ENCODE peak calls at places on chromosomes 4 and X, in nine cellular contexts. H is stimulated activated CD4-positive, alpha-beta T cell treated with anti-CD3 and anti-CD28 coated beads, Interleukin-4, amount 100 ng/mL, for 24 hours; F is HT-29; U is ureter; I is NCI-H345; R is Caco-2; A is astrocyte of the cerebellum; P is GM23338; X is activated CD4-positive, alpha-beta T cell treated with anti-CD3 and anti-CD28 coated beads, Interleukin-2, amount 10 ng/mL, durations not matched to agents 7 days and 5 days. B is an unnamed sample.
A peak's percentile ranks its signal among the peaks of the same experiment; 100 is the strongest.

GRCh38 chr4:86500527-86500926 is 93.6 kb upstream of the PTPN13 start:
- DNase-seq in R (no peak), P (no peak), I (no peak), U (no peak), X (no peak), F (peak; percentile 52), A (no peak), H (no peak), B (peak; percentile 71)

GRCh38 chr4:166143227-166143626 is 270.2 kb downstream of the TLL1 start:
- DNase-seq in I (no peak), U (no peak), P (no peak), X (peak; percentile 6), R (no peak), H (peak; percentile 11), F (no peak), A (peak; percentile 28), B (peak; percentile 45)

GRCh38 chr4:73816814-73817213 is 19.7 kb upstream of the CXCL6 start:
- DNase-seq in P (no peak), U (no peak), F (peak; percentile 70), I (no peak), H (no peak), X (no peak), A (peak; percentile 65), R (no peak), B (peak; percentile 89)

GRCh38 chr4:48255130-48255958 is 14.3 kb downstream of the TEC start:
- DNase-seq in I (peak; percentile 49), A (no peak), U (no peak), H (no peak), P (peak; percentile 13), R (peak; percentile 51), X (no peak), F (no peak), B (no peak)

GRCh38 chr4:104425003-104425402 is 69.7 kb downstream of the CXXC4 start:
- DNase-seq in H (no peak), U (no peak), R (no peak), F (no peak), P (no peak), X (no peak), I (no peak), A (no peak), B (no peak)

GRCh38 chrX:120350458-120351138 is 11.3 kb upstream of the ATP1B4 start:
- DNase-seq in H (no peak), A (no peak), U (no peak), I (no peak), R (no peak), P (no peak), F (no peak), X (no peak), B (no peak)

GRCh38 chrX:101785142-101785541 is 125.5 kb upstream of the ARMCX2 start:
- DNase-seq in X (no peak), H (no peak), P (no peak), R (no peak), F (no peak), I (no peak), U (no peak), A (no peak), B (no peak)

GRCh38 chr4:84681488-84682274 is 98.8 kb downstream of the CDS1 start:
- DNase-seq in U (no peak), H (no peak), F (peak; percentile 60), X (peak; percentile 23), R (no peak), I (no peak), P (no peak), A (peak; percentile 76), B (peak; percentile 40)

GRCh38 chrX:131441033-131441432 is 102.8 kb upstream of the OR13H1 start:
- DNase-seq in P (no peak), I (no peak), A (no peak), F (peak; percentile 81), X (no peak), H (no peak), R (no peak), U (no peak), B (peak; percentile 41)

GRCh38 chr4:11463707-11464106 is 35.0 kb upstream of the HS3ST1 start:
- DNase-seq in X (no peak), H (no peak), R (no peak), U (no peak), I (no peak), A (no peak), P (no peak), F (no peak), B (no peak)

GRCh38 chrX:47112316-47112954 is 32.1 kb downstream of the NDUFB11 start:
- DNase-seq in P (peak; percentile 29), F (no peak), A (no peak), X (no peak), I (no peak), R (no peak), H (no peak), U (no peak), B (no peak)

GRCh38 chr4:176778063-176778462 is 14.7 kb downstream of the VEGFC start:
- DNase-seq in A (no peak), U (no peak), X (no peak), P (no peak), I (no peak), R (no peak), H (no peak), F (no peak), B (peak; percentile 32)

GRCh38 chr4:186587416-186588018 is 32.1 kb upstream of the MTNR1A start:
- DNase-seq in R (peak; percentile 49), A (peak; percentile 46), F (peak; percentile 74), U (peak; percentile 76), H (peak; percentile 66), X (peak; percentile 60), I (peak; percentile 20), P (peak; percentile 75), B (peak; percentile 54)

GRCh38 chrX:130179579-130180215 is 7.9 kb downstream of the RAB33A start:
- DNase-seq in A (no peak), P (no peak), X (no peak), H (no peak), U (no peak), I (no peak), R (no peak), F (no peak), B (no peak)

GRCh38 chr4:141132689-141133145 is 552 bp downstream of the RNF150 start:
- DNase-seq in P (peak; percentile 52), R (no peak), I (peak; percentile 27), F (no peak), U (peak; percentile 46), H (no peak), X (no peak), A (no peak), B (no peak)

GRCh38 chr4:140703463-140703862 is 52.7 kb downstream of the TBC1D9 start:
- DNase-seq in I (no peak), F (no peak), P (no peak), A (peak; percentile 79), U (no peak), H (no peak), R (no peak), X (no peak), B (no peak)

GRCh38 chr4:108036252-108036651 is 46.6 kb downstream of the HADH start:
- DNase-seq in H (peak; percentile 72), I (no peak), P (no peak), R (no peak), U (no peak), F (no peak), X (peak; percentile 87), A (no peak), B (no peak)

GRCh38 chrX:21725498-21725897 is 32.4 kb downstream of the SMPX start:
- DNase-seq in X (no peak), U (no peak), H (no peak), A (no peak), R (peak; percentile 37), P (peak; percentile 62), F (peak; percentile 38), I (no peak), B (peak; percentile 66)

GRCh38 chr4:176964116-176964691 is 171.5 kb upstream of the VEGFC start:
- DNase-seq in X (no peak), A (no peak), U (no peak), I (no peak), F (no peak), H (no peak), R (no peak), P (peak; percentile 69), B (peak; percentile 46)

GRCh38 chrX:130741151-130741550 is 161.9 kb downstream of the ENOX2 start:
- DNase-seq in X (no peak), P (no peak), H (no peak), U (no peak), F (no peak), R (no peak), A (no peak), I (no peak), B (no peak)

GRCh38 chrX:142663330-142664095 is 362.2 kb upstream of the SPANXN4 start:
- DNase-seq in A (no peak), U (no peak), I (no peak), F (no peak), R (no peak), X (no peak), P (no peak), H (no peak), B (no peak)

GRCh38 chr4:1842993-1843448 is 12.9 kb downstream of the LETM1 start:
- DNase-seq in F (no peak), I (no peak), X (no peak), H (no peak), P (no peak), A (peak; percentile 66), U (no peak), R (no peak), B (peak; percentile 47)

GRCh38 chr4:186726440-186727148 is 2.9 kb upstream of the FAT1 start:
- DNase-seq in P (peak; percentile 87), F (peak; percentile 84), U (peak; percentile 72), X (no peak), H (no peak), I (peak; percentile 71), A (peak; percentile 42), R (peak; percentile 72), B (peak; percentile 68)

GRCh38 chr4:11428161-11428700 is 463 bp downstream of the HS3ST1 start:
- DNase-seq in A (no peak), R (no peak), H (no peak), F (peak; percentile 71), I (peak; percentile 28), X (no peak), U (no peak), P (peak; percentile 47), B (no peak)

GRCh38 chrX:19769467-19769866 is 117.9 kb downstream of the SH3KBP1 start:
- DNase-seq in A (no peak), I (no peak), F (no peak), R (no peak), P (no peak), X (no peak), H (no peak), U (no peak), B (no peak)

GRCh38 chr4:143558823-143559756 is 45.6 kb downstream of the SMARCA5 start:
- DNase-seq in X (peak; percentile 69), U (peak; percentile 73), A (peak; percentile 24), H (peak; percentile 63), P (peak; percentile 95), I (peak; percentile 85), R (peak; percentile 92), F (peak; percentile 84), B (peak; percentile 86)

GRCh38 chr4:41287005-41287404 is 30.3 kb downstream of the UCHL1 start:
- DNase-seq in H (no peak), X (no peak), F (no peak), I (no peak), A (no peak), R (no peak), U (no peak), P (no peak), B (peak; percentile 62)

GRCh38 chr4:74370912-74371311 is 6.0 kb downstream of the EREG start:
- DNase-seq in U (no peak), P (peak; percentile 82), I (peak; percentile 25), F (peak; percentile 89), H (peak; percentile 30), R (peak; percentile 69), A (peak; percentile 24), X (peak; percentile 20), B (peak; percentile 77)

GRCh38 chr4:57318694-57319093 is 208.5 kb upstream of the IGFBP7 start:
- DNase-seq in A (no peak), I (no peak), X (no peak), P (no peak), F (no peak), U (no peak), R (no peak), H (no peak), B (peak; percentile 60)

B was measured in PC-3.